ENCODE peak calls at places on chromosomes 12 and 14, in eight cellular contexts. K is AG04450; R is HT1080; M is HFFc6; S is stromal cell of bone marrow; T is epithelial cell of esophagus; E is stimulated activated CD4-positive, alpha-beta T cell treated with anti-CD3 and anti-CD28 coated beads, Interleukin-4, amount 100 ng/mL, for 24 hours; O is WERI-Rb-1. F is an unnamed sample.
A peak's percentile ranks its signal among the peaks of the same experiment; 100 is the strongest.

GRCh38 chr12:57236224-57236924 is 6.9 kb downstream of the SHMT2 start:
- DNase-seq in M (no peak), E (no peak), S (no peak), T (peak; percentile 62), O (no peak), R (no peak), K (no peak), F (no peak)

GRCh38 chr12:117360222-117360550 is 1.2 kb downstream of the NOS1 start:
- DNase-seq in S (no peak), K (no peak), R (no peak), T (no peak), M (no peak), E (no peak), O (no peak), F (no peak)

GRCh38 chr12:129075451-129076208 is 222.4 kb downstream of the GLT1D1 start:
- DNase-seq in R (no peak), T (no peak), O (peak; percentile 51), S (no peak), M (no peak), E (no peak), K (no peak), F (no peak)

GRCh38 chr14:98578204-98578603 is 693.8 kb downstream of the BCL11B start:
- DNase-seq in O (no peak), E (no peak), R (peak; percentile 91), T (peak; percentile 94), M (peak; percentile 25), S (peak; percentile 26), K (no peak), F (peak; percentile 10)

GRCh38 chr12:74415633-74416032 is 122.0 kb upstream of the ATXN7L3B start:
- DNase-seq in O (no peak), R (peak; percentile 31), S (no peak), K (no peak), E (no peak), M (peak; percentile 10), T (peak; percentile 52), F (peak; percentile 40)

GRCh38 chr14:93112891-93113677 is 2.6 kb downstream of the ITPK1 start:
- DNase-seq in E (peak; percentile 80), M (peak; percentile 71), K (peak; percentile 52), R (peak; percentile 52), T (peak; percentile 90), S (peak; percentile 64), O (peak; percentile 81), F (peak; percentile 83)

GRCh38 chr12:51683763-51684357 is 92.8 kb downstream of the SCN8A start:
- DNase-seq in R (peak; percentile 20), K (no peak), E (no peak), S (peak; percentile 75), M (peak; percentile 59), T (peak; percentile 69), O (no peak), F (peak; percentile 44)

GRCh38 chr14:45091696-45092095 is 7.8 kb downstream of the PRPF39 start:
- DNase-seq in S (no peak), T (peak; percentile 66), M (no peak), O (no peak), R (no peak), E (no peak), K (no peak), F (peak; percentile 27)

GRCh38 chr12:131222271-131223139 is 268.8 kb downstream of the ADGRD1 start:
- DNase-seq in O (no peak), K (no peak), M (no peak), S (no peak), E (no peak), R (no peak), T (no peak), F (no peak)

GRCh38 chr12:45303955-45304354 is 88.1 kb downstream of the ANO6 start:
- DNase-seq in O (no peak), M (no peak), S (no peak), K (no peak), T (no peak), R (no peak), E (no peak), F (peak; percentile 35)

GRCh38 chr12:132589856-132590255 is 20.5 kb downstream of the LRCOL1 start:
- DNase-seq in M (no peak), R (no peak), K (no peak), O (no peak), S (no peak), E (no peak), T (no peak), F (no peak)

GRCh38 chr12:39287817-39288216 is 155.1 kb downstream of the KIF21A start:
- DNase-seq in K (no peak), T (no peak), M (no peak), S (no peak), E (no peak), R (no peak), O (no peak), F (no peak)

GRCh38 chr12:125186471-125187147 is 121.4 kb downstream of the AACS start:
- DNase-seq in K (no peak), T (peak; percentile 5), M (no peak), E (no peak), R (no peak), S (no peak), O (no peak), F (no peak)

GRCh38 chr12:2691340-2692111 is 103.2 kb upstream of the FKBP4 start:
- DNase-seq in K (no peak), R (no peak), O (peak; percentile 42), M (no peak), T (peak; percentile 1), E (peak; percentile 52), S (no peak), F (no peak)

GRCh38 chr14:69696633-69697557 is 70.0 kb upstream of the SRSF5 start:
- DNase-seq in R (no peak), M (no peak), O (no peak), E (peak; percentile 42), T (no peak), S (no peak), K (no peak), F (no peak)

GRCh38 chr14:100076133-100076532 is 10.9 kb downstream of the EVL start:
- DNase-seq in S (no peak), M (peak; percentile 41), E (peak; percentile 47), T (no peak), O (peak; percentile 22), K (no peak), R (peak; percentile 47), F (peak; percentile 20)

GRCh38 chr12:107929436-107929835 is 154.9 kb downstream of the ASCL4 start:
- DNase-seq in M (no peak), K (no peak), R (peak; percentile 65), O (peak; percentile 35), T (peak; percentile 30), S (peak; percentile 22), E (no peak), F (peak; percentile 32)

GRCh38 chr14:71668186-71668912 is 263.9 kb upstream of the RGS6 start:
- DNase-seq in T (no peak), R (no peak), M (no peak), S (no peak), E (no peak), O (no peak), K (no peak), F (peak; percentile 54)

GRCh38 chr12:18998343-18999270 is 130.9 kb upstream of the PLEKHA5 start:
- DNase-seq in S (peak; percentile 11), E (no peak), M (peak; percentile 85), O (no peak), T (peak; percentile 89), K (peak; percentile 71), R (peak; percentile 88), F (peak; percentile 83)

GRCh38 chr12:115771065-115771464 is 506.4 kb downstream of the MED13L start:
- DNase-seq in S (no peak), T (no peak), E (no peak), M (peak; percentile 45), K (no peak), O (peak; percentile 25), R (no peak), F (no peak)

GRCh38 chr12:389138-390096 is at the start of gene KDM5A:
- DNase-seq in E (peak; percentile 91), T (peak; percentile 93), O (peak; percentile 92), M (peak; percentile 91), K (peak; percentile 90), S (peak; percentile 85), R (peak; percentile 90), F (peak; percentile 92)

GRCh38 chr12:57895337-57896138 is 45.8 kb upstream of the ATP23 start:
- DNase-seq in R (no peak), T (no peak), E (no peak), S (peak; percentile 29), K (no peak), M (peak; percentile 3), O (no peak), F (no peak)

GRCh38 chr14:102795060-102795925 is 18.0 kb downstream of the TRAF3 start:
- DNase-seq in R (peak; percentile 75), M (peak; percentile 86), T (peak; percentile 94), K (no peak), E (no peak), S (peak; percentile 81), O (no peak), F (peak; percentile 85)

GRCh38 chr14:24818054-24818822 is 184.2 kb upstream of the GZMB start:
- DNase-seq in M (peak; percentile 29), K (no peak), E (no peak), T (no peak), R (no peak), S (peak; percentile 36), O (no peak), F (peak; percentile 88)

GRCh38 chr14:68173227-68173972 is 353.8 kb downstream of the RAD51B start:
- DNase-seq in E (no peak), R (no peak), K (peak; percentile 33), S (peak; percentile 45), T (no peak), O (no peak), M (peak; percentile 2), F (no peak)

GRCh38 chr14:23572841-23573240 is 5.2 kb upstream of the AP1G2 start:
- DNase-seq in R (no peak), M (no peak), K (no peak), S (no peak), E (no peak), T (no peak), O (no peak), F (peak; percentile 35)

GRCh38 chr12:126055521-126055920 is 990.3 kb downstream of the AACS start:
- DNase-seq in E (no peak), M (no peak), S (peak; percentile 3), K (no peak), R (peak; percentile 90), O (no peak), T (peak; percentile 62), F (no peak)

GRCh38 chr14:95903616-95904107 is 27.0 kb downstream of the TUNAR start:
- DNase-seq in E (no peak), O (no peak), S (no peak), T (no peak), K (no peak), R (no peak), M (no peak), F (no peak)

GRCh38 chr14:23275412-23275811 is 10.5 kb downstream of the HOMEZ start:
- DNase-seq in K (no peak), E (no peak), S (no peak), R (no peak), M (no peak), O (no peak), T (no peak), F (no peak)

GRCh38 chr12:53770281-53770680 is 18.5 kb upstream of the CISTR start:
- DNase-seq in T (peak; percentile 82), E (no peak), R (peak; percentile 95), S (peak; percentile 80), O (no peak), K (peak; percentile 84), M (peak; percentile 94), F (peak; percentile 68)

GRCh38 chr12:96215933-96216273 is 21.7 kb downstream of the ELK3 start:
- DNase-seq in M (no peak), R (no peak), E (no peak), O (no peak), S (no peak), K (no peak), T (no peak), F (no peak)

GRCh38 chr12:121784460-121784859 is 9.0 kb downstream of the RHOF start:
- DNase-seq in M (peak; percentile 87), T (peak; percentile 96), E (no peak), O (no peak), R (peak; percentile 96), S (peak; percentile 87), K (no peak), F (no peak)

F was measured in lung microvascular endothelial cell.